ENCODE peak calls at places on chromosomes 2 and 18, in four cellular contexts. S, R, Z and Y are unnamed samples.

GRCh38 chr18:50981381-50981780 is 13.5 kb downstream of the ELAC1 start:
- DNase-seq in S (no peak), R (no peak), Z (no peak), Y (no peak)

GRCh38 chr2:219304223-219304622 is 5.0 kb downstream of the PTPRN start:
- DNase-seq in S (no peak), R (no peak), Z (no peak), Y (no peak)

GRCh38 chr2:10289891-10290290 is 12.8 kb upstream of the HPCAL1 start:
- DNase-seq in S (no peak), R (peak; percentile 94), Z (no peak), Y (no peak)

GRCh38 chr18:37578886-37579513 is 13.4 kb upstream of the CELF4 start:
- DNase-seq in S (no peak), R (no peak), Z (no peak), Y (no peak)

GRCh38 chr2:209208211-209208610 is 215.6 kb upstream of the MAP2 start:
- DNase-seq in S (no peak), R (no peak), Z (peak; percentile 3), Y (no peak)

GRCh38 chr2:126832757-126833156 is 65.9 kb upstream of the TEX51 start:
- DNase-seq in S (peak; percentile 33), R (no peak), Z (no peak), Y (no peak)

GRCh38 chr2:100394111-100394641 is 23.3 kb downstream of the CHST10 start:
- DNase-seq in S (no peak), R (no peak), Z (no peak), Y (no peak)

GRCh38 chr18:75161629-75162028 is 47.3 kb downstream of the PTGR3 start:
- DNase-seq in S (peak; percentile 48), R (no peak), Z (no peak), Y (peak; percentile 9)

GRCh38 chr2:96809951-96810782 is 5.9 kb upstream of the CNNM3 start:
- DNase-seq in S (no peak), R (no peak), Z (no peak), Y (no peak)

GRCh38 chr2:157178865-157179264 is 78.6 kb upstream of the GALNT5 start:
- DNase-seq in S (no peak), R (no peak), Z (no peak), Y (no peak)

GRCh38 chr2:126482582-126483464 is 173.1 kb upstream of the GYPC start:
- DNase-seq in S (no peak), R (no peak), Z (no peak), Y (no peak)

GRCh38 chr2:16661936-16662335 is 3.7 kb downstream of the CYRIA start:
- DNase-seq in S (no peak), R (no peak), Z (no peak), Y (no peak)

GRCh38 chr2:166418853-166419615 is 43.3 kb upstream of the SCN9A start:
- DNase-seq in S (no peak), R (no peak), Z (no peak), Y (no peak)

GRCh38 chr2:133949595-133949994 is 304.3 kb upstream of the MGAT5 start:
- DNase-seq in S (no peak), R (no peak), Z (no peak), Y (no peak)

GRCh38 chr2:239263937-239264837 is 136.6 kb downstream of the HDAC4 start:
- DNase-seq in S (peak; percentile 64), R (no peak), Z (no peak), Y (no peak)

GRCh38 chr2:43495727-43496126 is 100.1 kb downstream of the THADA start:
- DNase-seq in S (no peak), R (no peak), Z (no peak), Y (no peak)

GRCh38 chr2:143300531-143300930 is 171.3 kb downstream of the ARHGAP15 start:
- DNase-seq in S (no peak), R (no peak), Z (no peak), Y (no peak)

GRCh38 chr2:118032169-118033013 is 18.5 kb upstream of the CCDC93 start:
- DNase-seq in S (peak; percentile 56), R (peak; percentile 12), Z (peak; percentile 38), Y (no peak)

GRCh38 chr2:238287702-238288649 is at the start of gene PER2:
- DNase-seq in S (peak; percentile 75), R (peak; percentile 33), Z (peak; percentile 40), Y (peak; percentile 34)

GRCh38 chr18:76487782-76488181 is 7.3 kb downstream of the ZNF516 start:
- DNase-seq in S (no peak), R (no peak), Z (no peak), Y (no peak)

GRCh38 chr18:36590621-36591580 is 237.9 kb downstream of the TPGS2 start:
- DNase-seq in S (no peak), R (no peak), Z (no peak), Y (no peak)

GRCh38 chr2:98489971-98490962 is 45.6 kb downstream of the INPP4A start:
- DNase-seq in S (no peak), R (no peak), Z (no peak), Y (no peak)